ENCODE peak calls at places on chromosomes 16 and 17, in five cellular contexts. T is WTC11, X is DMS79 treated with DMSO at 0.1 percent for 48 hours, G is sciatic nerve, I is RCC 7860. D is an unnamed sample.

GRCh38 chr17:28018439-28019070 is 23.9 kb upstream of the NLK start:
- DNase-seq in G (no peak), X (peak), T (no peak), I (no peak), D (no peak)

GRCh38 chr16:81553080-81553813 is 108.6 kb downstream of the CMIP start:
- DNase-seq in I (no peak), T (no peak), X (no peak), G (no peak), D (no peak)

GRCh38 chr16:72124761-72125634 is 31.4 kb downstream of the DHX38 start:
- DNase-seq in X (peak), T (peak), I (peak), G (peak), D (no peak)

GRCh38 chr16:54926166-54926838 is 4.4 kb upstream of the IRX5 start:
- DNase-seq in G (no peak), T (no peak), I (peak), X (peak), D (no peak)

GRCh38 chr17:66548158-66548557 is 245.7 kb downstream of the PRKCA start:
- DNase-seq in X (no peak), T (no peak), G (no peak), I (peak), D (no peak)

GRCh38 chr16:9102379-9102778 is 10.9 kb downstream of the HAPSTR1 start:
- DNase-seq in X (no peak), G (no peak), I (peak), T (no peak), D (no peak)

GRCh38 chr16:53817812-53818211 is 113.9 kb downstream of the FTO start:
- DNase-seq in T (no peak), X (no peak), I (no peak), G (no peak), D (no peak)

GRCh38 chr16:10040136-10041080 is 141.8 kb downstream of the GRIN2A start:
- DNase-seq in X (no peak), G (no peak), I (no peak), T (peak), D (no peak)

GRCh38 chr16:84898447-84898846 is 78.7 kb downstream of the CRISPLD2 start:
- DNase-seq in I (no peak), T (no peak), X (no peak), G (no peak), D (no peak)

GRCh38 chr16:67055712-67056487 is 27.0 kb downstream of the CBFB start:
- DNase-seq in T (no peak), G (no peak), I (peak), X (no peak), D (no peak)

GRCh38 chr17:35101725-35102124 is 17.9 kb downstream of the RAD51D start:
- DNase-seq in X (no peak), G (no peak), T (no peak), I (no peak), D (no peak)

GRCh38 chr17:37121616-37122015 is 172.9 kb downstream of the AATF start:
- DNase-seq in T (no peak), G (no peak), X (no peak), I (no peak), D (no peak)